ENCODE peak calls at places on chromosomes 16 and 17, in five cellular contexts. G is SK-N-SH, B is endothelial cell of umbilical vein, R is sigmoid colon, M is GM23338. U is an unnamed sample.
A peak's percentile ranks its signal among the peaks of the same experiment; 100 is the strongest.

GRCh38 chr17:70239391-70239826 is 70.1 kb downstream of the KCNJ2 start:
- DNase-seq in G (no peak), B (peak; percentile 73), R (no peak), M (no peak), U (no peak)

GRCh38 chr16:50093607-50094570 is 28.1 kb downstream of the HEATR3 start:
- DNase-seq in G (no peak), B (peak; percentile 48), R (peak; percentile 87), M (no peak), U (peak; percentile 34)

GRCh38 chr16:72291531-72291981 is 119.6 kb upstream of the PMFBP1 start:
- DNase-seq in G (no peak), B (peak; percentile 87), R (no peak), M (no peak), U (no peak)

GRCh38 chr17:33778505-33779398 is 476.3 kb upstream of the CCL2 start:
- DNase-seq in G (peak; percentile 57), B (peak; percentile 57), R (no peak), M (peak; percentile 74), U (peak; percentile 28)

GRCh38 chr17:20120835-20121234 is 111.7 kb downstream of the SPECC1 start:
- DNase-seq in G (no peak), B (no peak), R (no peak), M (no peak), U (no peak)

GRCh38 chr17:54906713-54907112 is 6.1 kb downstream of the TOM1L1 start:
- DNase-seq in G (no peak), B (no peak), R (no peak), M (no peak), U (peak; percentile 34)

GRCh38 chr17:21467196-21467595 is 91.0 kb downstream of the KCNJ12 start:
- DNase-seq in G (no peak), B (no peak), R (no peak), M (no peak), U (no peak)

GRCh38 chr17:44171931-44172455 is 1.5 kb downstream of the ASB16 start:
- DNase-seq in G (no peak), B (no peak), R (no peak), M (no peak), U (no peak)

GRCh38 chr16:4450430-4450829 is 24.0 kb downstream of the NMRAL1 start:
- DNase-seq in G (no peak), B (no peak), R (no peak), M (no peak), U (no peak)

GRCh38 chr17:82231562-82232321 is 2.9 kb downstream of the SLC16A3 start:
- DNase-seq in G (no peak), B (peak; percentile 35), R (peak; percentile 93), M (peak; percentile 84), U (peak; percentile 75)

GRCh38 chr16:19330801-19331484 is 45.4 kb downstream of the CLEC19A start:
- DNase-seq in G (no peak), B (no peak), R (no peak), M (peak; percentile 21), U (peak; percentile 78)
- TF ChIP-seq POLR2AphosphoS5 in G (no peak), B (no peak), R (no peak), M (no peak), U (peak; percentile 49)

DNA sequence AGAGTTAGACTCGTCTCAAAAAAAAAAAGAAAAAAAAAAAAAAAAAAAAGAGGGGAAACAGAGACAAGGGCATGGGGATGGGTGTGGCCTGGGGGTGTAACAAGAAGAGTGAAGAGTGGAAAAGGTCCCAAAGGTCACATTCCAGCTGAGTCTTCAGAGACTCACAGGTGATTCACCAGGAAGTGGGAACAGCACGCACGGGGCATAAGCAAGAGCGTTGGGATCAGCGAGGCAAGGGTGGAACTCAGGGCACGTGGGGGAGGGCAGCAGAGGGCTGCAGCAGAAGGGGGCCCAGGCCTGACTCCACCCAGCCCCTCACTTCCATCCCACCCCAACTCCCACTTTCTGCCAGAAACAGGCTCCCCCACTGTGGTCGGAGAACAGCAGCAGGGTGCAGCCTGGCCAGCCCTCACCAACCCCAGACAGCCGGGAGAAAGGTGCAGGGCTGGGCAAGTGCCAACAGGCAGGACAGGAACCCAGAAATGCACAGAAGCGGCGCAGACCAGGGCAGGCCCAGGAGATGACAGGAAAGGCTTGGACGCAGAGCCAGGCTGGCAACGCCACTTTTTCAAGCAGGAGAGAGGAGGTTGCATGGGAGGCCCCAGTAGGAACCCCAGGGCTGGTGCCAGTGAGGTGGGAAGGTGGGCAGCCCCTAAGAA is 3.3 kb downstream of the MEAK7 start:
- DNase-seq in G (no peak), B (no peak), R (peak; percentile 60), M (no peak), U (no peak)
- TF ChIP-seq POLR2AphosphoS5 in G (no peak), B (peak; percentile 37), R (no peak), M (no peak), U (no peak)

GRCh38 chr16:69176033-69176780 is 10.8 kb upstream of the SNTB2 start:
- DNase-seq in G (no peak), B (peak; percentile 29), R (peak; percentile 52), M (no peak), U (no peak)

GRCh38 chr16:69180011-69180338 is 7.0 kb upstream of the SNTB2 start:
- DNase-seq in G (no peak), B (no peak), R (peak; percentile 26), M (no peak), U (no peak)

GRCh38 chr16:69182730-69183416 is 4.1 kb upstream of the SNTB2 start:
- DNase-seq in G (no peak), B (no peak), R (peak; percentile 54), M (no peak), U (no peak)

GRCh38 chr16:69179255-69180010 is 7.5 kb upstream of the SNTB2 start:
- DNase-seq in G (peak; percentile 54), B (peak; percentile 89), R (peak; percentile 91), M (no peak), U (peak; percentile 87)
- TF ChIP-seq POLR2AphosphoS5 in G (peak; percentile 41), B (no peak), R (peak; percentile 71), M (no peak), U (peak; percentile 91)

GRCh38 chr17:7825206-7825980 is 8.6 kb upstream of the KDM6B start:
- DNase-seq in G (peak; percentile 69), B (no peak), R (peak; percentile 32), M (no peak), U (no peak)
- TF ChIP-seq POLR2AphosphoS5 in G (no peak), B (no peak), R (no peak), M (no peak), U (peak; percentile 22)

GRCh38 chr16:370980-371728 is 816 bp upstream of the MRPL28 start:
- DNase-seq in G (no peak), B (no peak), R (peak; percentile 70), M (peak; percentile 30), U (no peak)

GRCh38 chr16:369866-370436 is 387 bp downstream of the MRPL28 start:
- DNase-seq in G (peak; percentile 76), B (no peak), R (peak; percentile 68), M (peak; percentile 71), U (peak; percentile 44)

GRCh38 chr16:369275-369865 is 968 bp downstream of the MRPL28 start:
- DNase-seq in G (no peak), B (no peak), R (no peak), M (no peak), U (no peak)

GRCh38 chr16:371729-372521 is 1.6 kb upstream of the MRPL28 start:
- DNase-seq in G (no peak), B (no peak), R (peak; percentile 66), M (no peak), U (no peak)

GRCh38 chr16:370443-370842 is at the start of gene MRPL28:
- DNase-seq in G (peak; percentile 99), B (peak; percentile 96), R (peak; percentile 98), M (peak; percentile 98), U (peak; percentile 97)
- TF ChIP-seq POLR2AphosphoS5 in G (peak; percentile 88), B (peak; percentile 82), R (peak; percentile 79), M (peak; percentile 87), U (peak; percentile 91)

GRCh38 chr17:4530799-4531730 is 24.1 kb downstream of the MYBBP1A start:
- DNase-seq in G (no peak), B (peak; percentile 97), R (no peak), M (peak; percentile 29), U (no peak)
- TF ChIP-seq POLR2AphosphoS5 in G (no peak), B (peak; percentile 88), R (no peak), M (no peak), U (no peak)

GRCh38 chr16:1311738-1312458 is 2.5 kb downstream of the UBE2I start:
- DNase-seq in G (no peak), B (no peak), R (no peak), M (no peak), U (no peak)
- TF ChIP-seq POLR2AphosphoS5 in G (no peak), B (peak; percentile 14), R (no peak), M (no peak), U (no peak)

DNA sequence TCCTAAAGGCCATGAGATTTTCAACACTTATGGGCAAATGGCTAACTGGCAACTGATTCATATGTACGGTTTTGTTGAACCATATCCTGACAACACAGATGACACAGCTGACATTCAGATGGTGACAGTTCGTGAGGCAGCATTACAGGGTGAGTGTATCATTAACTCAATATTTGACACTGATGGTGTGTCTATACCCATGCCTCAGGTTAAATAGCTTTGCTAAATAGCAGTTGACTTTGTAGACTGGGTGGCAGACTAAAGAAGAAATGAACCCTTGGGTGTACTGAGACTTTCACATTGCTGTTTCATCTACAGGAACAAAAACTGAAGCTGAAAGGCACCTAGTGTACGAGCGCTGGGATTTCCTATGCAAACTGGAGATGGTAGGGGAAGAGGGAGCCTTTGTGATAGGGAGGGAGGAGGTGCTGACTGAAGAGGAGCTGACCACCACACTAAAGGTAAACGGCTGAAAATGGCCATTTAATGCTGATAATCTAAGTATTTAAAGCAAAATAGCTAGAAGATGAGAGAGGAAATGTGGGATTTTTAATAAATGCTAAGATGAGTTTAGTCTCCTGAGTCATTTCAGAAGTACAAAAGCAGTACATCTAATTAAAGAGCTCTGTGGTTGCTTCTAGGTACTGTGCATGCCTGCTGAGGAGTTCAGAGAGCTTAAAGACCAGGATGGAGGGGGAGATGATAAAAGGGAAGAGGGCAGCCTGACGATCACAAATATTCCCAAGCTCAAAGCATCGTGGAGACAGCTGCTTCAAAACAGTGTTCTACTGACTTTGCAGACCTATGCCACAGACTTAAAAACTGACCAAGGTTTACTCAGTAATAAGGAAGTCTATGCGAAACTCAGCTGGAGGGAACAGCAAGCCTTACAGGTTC is 3.0 kb downstream of the SETD6 start:
- DNase-seq in G (no peak), B (no peak), R (no peak), M (no peak), U (no peak)
- TF ChIP-seq POLR2AphosphoS5 in G (no peak), B (no peak), R (no peak), M (no peak), U (no peak)

GRCh38 chr16:85614338-85615013 is 1.4 kb downstream of the GSE1 start:
- DNase-seq in G (no peak), B (no peak), R (no peak), M (no peak), U (no peak)
- TF ChIP-seq POLR2AphosphoS5 in G (no peak), B (no peak), R (no peak), M (peak; percentile 30), U (no peak)

GRCh38 chr17:58384900-58385299 is 32.4 kb downstream of the RNF43 start:
- DNase-seq in G (no peak), B (no peak), R (no peak), M (no peak), U (no peak)
- TF ChIP-seq POLR2AphosphoS5 in G (no peak), B (no peak), R (no peak), M (no peak), U (no peak)